ENCODE peak calls at places on chromosomes 3 and 15, in ten cellular contexts. V, X, Z, I, H, Y, N, P, S and C are unnamed samples. For H3K27me3, the result is how much of the 10 kb centered on the place peaks cover.

GRCh38 chr3:53799338-53799865 is 46.8 kb downstream of the CHDH start:
- DNase-seq in V (no peak), X (peak), Z (no peak), I (no peak), H (no peak), Y (no peak), N (no peak), P (peak), S (no peak), C (peak)

GRCh38 chr15:48360841-48361240 is 29.6 kb downstream of the DUT start:
- DNase-seq in V (no peak), X (peak), Z (no peak), I (no peak), H (no peak), Y (no peak), N (no peak), P (no peak), S (peak), C (no peak)

GRCh38 chr15:90902656-90902995 is 476 bp upstream of the MAN2A2 start:
- DNase-seq in V (no peak), X (peak), Z (no peak), I (no peak), H (no peak), Y (no peak), N (no peak), P (no peak), S (no peak), C (no peak)

GRCh38 chr15:41734079-41734478 is 40.2 kb upstream of the MAPKBP1 start:
- DNase-seq in V (no peak), X (peak), Z (no peak), I (no peak), H (no peak), Y (no peak), N (no peak), P (no peak), S (no peak), C (no peak)

GRCh38 chr3:173945801-173946200 is 548.3 kb downstream of the NLGN1 start:
- DNase-seq in V (no peak), X (no peak), Z (no peak), I (no peak), H (no peak), Y (no peak), N (no peak), P (no peak), S (no peak), C (no peak)

GRCh38 chr3:14338898-14339458 is 63.4 kb upstream of the SLC6A6 start:
- DNase-seq in V (no peak), X (no peak), Z (no peak), I (no peak), H (no peak), Y (no peak), N (no peak), P (peak), S (no peak), C (no peak)

GRCh38 chr3:166013073-166013679 is 176.0 kb upstream of the BCHE start:
- DNase-seq in V (peak), X (peak), Z (peak), I (no peak), H (no peak), Y (no peak), N (no peak), P (no peak), S (peak), C (no peak)

GRCh38 chr3:109773006-109773405 is 435.7 kb upstream of the DPPA4 start:
- DNase-seq in V (no peak), X (no peak), Z (no peak), I (no peak), H (no peak), Y (no peak), N (no peak), P (no peak), S (no peak), C (no peak)

GRCh38 chr3:133942761-133943535 is 47.3 kb upstream of the RAB6B start:
- DNase-seq in V (no peak), X (no peak), Z (no peak), I (no peak), H (no peak), Y (no peak), N (no peak), P (peak), S (no peak), C (no peak)

GRCh38 chr15:39798382-39798781 is 15.7 kb upstream of the FSIP1 start:
- DNase-seq in V (no peak), X (no peak), Z (no peak), I (no peak), H (no peak), Y (no peak), N (no peak), P (no peak), S (no peak), C (no peak)

DNA sequence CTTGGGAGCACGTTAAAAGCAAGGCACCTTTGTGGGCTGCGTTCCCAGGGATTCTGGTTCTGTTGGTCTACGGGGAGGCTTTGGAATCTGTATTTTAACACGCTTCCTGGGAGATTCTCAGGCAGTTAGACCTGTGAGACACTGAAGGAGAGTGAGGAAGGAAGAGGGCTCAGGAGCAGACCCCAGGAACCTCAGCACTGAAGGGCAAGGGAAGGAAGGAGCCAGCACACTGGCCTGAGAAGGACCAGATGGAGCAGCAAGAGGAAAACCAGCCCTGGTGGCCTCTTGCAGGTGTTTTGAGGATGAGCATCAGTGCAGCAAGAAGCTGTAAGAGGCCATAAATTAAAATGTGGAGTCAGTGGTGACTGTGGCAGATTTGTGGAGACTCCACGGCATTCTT is 146.7 kb downstream of the RPLP1 start:
- DNase-seq in V (no peak), X (no peak), Z (no peak), I (no peak), H (no peak), Y (no peak), N (no peak), P (no peak), S (no peak), C (no peak)
- H3K27me3 ChIP-seq in V (under half), X (half or more), Z (under half), I (under half), H (under half), Y (under half), N (under half), P (half or more), S (half or more), C (under half)

GRCh38 chr3:148429206-148429605 is 268.5 kb upstream of the AGTR1 start:
- DNase-seq in V (no peak), X (no peak), Z (no peak), I (no peak), H (no peak), Y (no peak), N (no peak), P (no peak), S (no peak), C (no peak)

GRCh38 chr3:148435534-148435933 is 262.2 kb upstream of the AGTR1 start:
- DNase-seq in V (no peak), X (no peak), Z (no peak), I (no peak), H (no peak), Y (no peak), N (no peak), P (no peak), S (no peak), C (no peak)

GRCh38 chr3:148439254-148439822 is 258.4 kb upstream of the AGTR1 start:
- DNase-seq in V (no peak), X (no peak), Z (no peak), I (no peak), H (no peak), Y (no peak), N (no peak), P (no peak), S (no peak), C (no peak)

GRCh38 chr3:148433665-148434064 is 264.0 kb upstream of the AGTR1 start:
- DNase-seq in V (no peak), X (no peak), Z (no peak), I (no peak), H (no peak), Y (no peak), N (no peak), P (no peak), S (no peak), C (no peak)
- H3K27me3 ChIP-seq in V (under half), X (under half), Z (under half), I (under half), H (under half), Y (under half), N (under half), P (under half), S (under half), C (under half)

GRCh38 chr3:113222412-113223086 is 11.2 kb downstream of the BOC start:
- DNase-seq in V (no peak), X (peak), Z (no peak), I (peak), H (no peak), Y (no peak), N (no peak), P (peak), S (no peak), C (no peak)

GRCh38 chr3:113225286-113225685 is 13.9 kb downstream of the BOC start:
- DNase-seq in V (no peak), X (no peak), Z (no peak), I (no peak), H (no peak), Y (no peak), N (no peak), P (no peak), S (no peak), C (no peak)

GRCh38 chr3:113221703-113222257 is 10.4 kb downstream of the BOC start:
- DNase-seq in V (peak), X (no peak), Z (no peak), I (no peak), H (no peak), Y (no peak), N (no peak), P (no peak), S (no peak), C (no peak)

GRCh38 chr3:113226491-113226890 is 15.1 kb downstream of the BOC start:
- DNase-seq in V (no peak), X (no peak), Z (no peak), I (no peak), H (no peak), Y (no peak), N (no peak), P (no peak), S (no peak), C (no peak)

DNA sequence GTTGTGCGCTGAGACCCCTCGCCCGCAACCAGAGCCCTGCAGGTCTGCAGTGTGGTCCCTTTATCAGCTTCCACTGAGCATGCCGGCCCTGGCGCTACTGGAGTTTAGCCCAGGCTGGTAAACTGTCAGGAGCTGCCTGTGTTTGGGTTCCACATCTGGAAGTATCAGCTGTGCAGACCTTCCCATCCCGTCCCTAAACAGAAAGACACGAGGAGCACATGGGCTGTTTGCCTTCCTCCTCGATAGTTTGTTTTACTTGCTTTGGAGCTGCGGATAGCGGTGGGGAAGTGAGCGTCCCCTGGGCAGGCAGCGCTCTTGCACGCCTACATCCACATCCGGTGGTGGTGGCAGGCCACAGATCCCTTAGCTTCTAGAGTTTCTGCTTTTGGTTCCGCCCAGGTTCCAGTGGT is 12.5 kb downstream of the BOC start:
- DNase-seq in V (no peak), X (no peak), Z (no peak), I (no peak), H (peak), Y (no peak), N (no peak), P (peak), S (no peak), C (no peak)
- H3K27me3 ChIP-seq in V (under half), X (under half), Z (under half), I (under half), H (under half), Y (under half), N (half or more), P (under half), S (under half), C (under half)

GRCh38 chr3:122810706-122811105 is 15.8 kb downstream of the SLC49A4 start:
- DNase-seq in V (no peak), X (no peak), Z (no peak), I (no peak), H (no peak), Y (no peak), N (no peak), P (no peak), S (no peak), C (no peak)
- H3K27me3 ChIP-seq in V (under half), X (under half), Z (under half), I (under half), H (under half), Y (under half), N (under half), P (under half), S (under half), C (under half)

GRCh38 chr3:193942516-193943055 is 193.4 kb upstream of the HES1 start:
- DNase-seq in V (no peak), X (no peak), Z (no peak), I (no peak), H (no peak), Y (no peak), N (no peak), P (no peak), S (no peak), C (no peak)
- H3K27me3 ChIP-seq in V (under half), X (under half), Z (under half), I (under half), H (under half), Y (under half), N (half or more), P (under half), S (half or more), C (under half)

DNA sequence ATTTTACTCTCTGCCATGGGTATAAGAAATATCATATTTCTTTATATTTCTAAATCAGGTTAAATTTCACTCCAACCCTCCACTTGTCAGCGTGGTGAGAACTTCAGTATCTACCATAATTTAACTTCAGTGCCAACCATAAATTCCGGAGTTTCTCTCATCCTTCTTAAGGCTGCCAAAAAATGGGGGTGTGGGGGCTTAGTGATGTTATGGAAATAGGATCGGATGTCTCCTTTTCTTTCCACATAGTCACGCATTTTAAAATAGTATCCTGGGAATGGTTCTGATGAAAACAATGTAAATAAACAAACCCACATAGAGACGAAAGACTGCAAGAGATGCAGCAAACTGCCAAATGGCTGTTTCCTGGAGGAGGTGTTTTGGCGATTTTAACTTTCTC is 12.9 kb upstream of the FAM3D start:
- DNase-seq in V (no peak), X (no peak), Z (no peak), I (no peak), H (no peak), Y (no peak), N (no peak), P (no peak), S (no peak), C (no peak)
- H3K27me3 ChIP-seq in V (under half), X (under half), Z (under half), I (under half), H (under half), Y (under half), N (under half), P (under half), S (under half), C (under half)